ENCODE peak calls at places on chromosome 17, in eight cellular contexts. One of them, this sample, is unnamed.

GRCh38 chr17:45172541-45173286 is 11.0 kb downstream of the HEXIM2 start:
- DNase-seq in mammary epithelial cell: peak; percentile 96
- DNase-seq in effector memory CD4-positive, alpha-beta T cell: no peak
- DNase-seq in heart left ventricle: peak; percentile 77
- DNase-seq in OCI-LY7: peak; percentile 81
- DNase-seq in astrocyte: peak; percentile 66
- DNase-seq in psoas muscle: peak; percentile 88
- DNase-seq in fibroblast of lung: peak; percentile 85
- DNase-seq in this sample: peak; percentile 67

GRCh38 chr17:4497101-4497824 is 1.4 kb upstream of the SPNS2 start:
- DNase-seq in mammary epithelial cell: peak; percentile 42
- DNase-seq in effector memory CD4-positive, alpha-beta T cell: no peak
- DNase-seq in heart left ventricle: no peak
- DNase-seq in OCI-LY7: peak; percentile 69
- DNase-seq in astrocyte: peak; percentile 52
- DNase-seq in psoas muscle: peak; percentile 72
- DNase-seq in fibroblast of lung: peak; percentile 70
- DNase-seq in this sample: no peak

GRCh38 chr17:4632583-4632923 is 8.9 kb downstream of the ALOX15 start:
- DNase-seq in mammary epithelial cell: no peak
- DNase-seq in effector memory CD4-positive, alpha-beta T cell: no peak
- DNase-seq in heart left ventricle: no peak
- DNase-seq in OCI-LY7: no peak
- DNase-seq in astrocyte: no peak
- DNase-seq in psoas muscle: no peak
- DNase-seq in fibroblast of lung: no peak
- DNase-seq in this sample: no peak

GRCh38 chr17:59899099-59899498 is 6.2 kb downstream of the RPS6KB1 start:
- DNase-seq in mammary epithelial cell: no peak
- DNase-seq in effector memory CD4-positive, alpha-beta T cell: no peak
- DNase-seq in heart left ventricle: no peak
- DNase-seq in OCI-LY7: no peak
- DNase-seq in astrocyte: no peak
- DNase-seq in psoas muscle: no peak
- DNase-seq in fibroblast of lung: no peak
- DNase-seq in this sample: no peak

GRCh38 chr17:47850692-47851573 is at the start of gene SP6:
- DNase-seq in mammary epithelial cell: peak; percentile 92
- DNase-seq in effector memory CD4-positive, alpha-beta T cell: peak; percentile 47
- DNase-seq in heart left ventricle: peak; percentile 65
- DNase-seq in OCI-LY7: no peak
- DNase-seq in astrocyte: peak; percentile 42
- DNase-seq in psoas muscle: peak; percentile 77
- DNase-seq in fibroblast of lung: peak; percentile 65
- DNase-seq in this sample: peak; percentile 98

GRCh38 chr17:60224064-60224463 is 74.3 kb downstream of the CA4 start:
- DNase-seq in mammary epithelial cell: no peak
- DNase-seq in effector memory CD4-positive, alpha-beta T cell: no peak
- DNase-seq in heart left ventricle: no peak
- DNase-seq in OCI-LY7: no peak
- DNase-seq in astrocyte: no peak
- DNase-seq in psoas muscle: no peak
- DNase-seq in fibroblast of lung: no peak
- DNase-seq in this sample: peak; percentile 64

GRCh38 chr17:9890124-9890523 is 14.9 kb downstream of the RCVRN start:
- DNase-seq in mammary epithelial cell: no peak
- DNase-seq in effector memory CD4-positive, alpha-beta T cell: no peak
- DNase-seq in heart left ventricle: peak; percentile 38
- DNase-seq in OCI-LY7: peak; percentile 27
- DNase-seq in astrocyte: no peak
- DNase-seq in psoas muscle: no peak
- DNase-seq in fibroblast of lung: no peak
- DNase-seq in this sample: peak; percentile 4

GRCh38 chr17:27241346-27241946 is 52.5 kb upstream of the WSB1 start:
- DNase-seq in mammary epithelial cell: peak; percentile 90
- DNase-seq in effector memory CD4-positive, alpha-beta T cell: no peak
- DNase-seq in heart left ventricle: no peak
- DNase-seq in OCI-LY7: no peak
- DNase-seq in astrocyte: peak; percentile 45
- DNase-seq in psoas muscle: no peak
- DNase-seq in fibroblast of lung: peak; percentile 64
- DNase-seq in this sample: peak; percentile 94

GRCh38 chr17:32912218-32912897 is 15.6 kb upstream of the TMEM98 start:
- DNase-seq in mammary epithelial cell: no peak
- DNase-seq in effector memory CD4-positive, alpha-beta T cell: no peak
- DNase-seq in heart left ventricle: peak; percentile 49
- DNase-seq in OCI-LY7: no peak
- DNase-seq in astrocyte: peak; percentile 52
- DNase-seq in psoas muscle: no peak
- DNase-seq in fibroblast of lung: peak; percentile 62
- DNase-seq in this sample: peak; percentile 81

GRCh38 chr17:59829217-59830006 is 63.3 kb downstream of the TUBD1 start:
- DNase-seq in mammary epithelial cell: peak; percentile 99
- DNase-seq in effector memory CD4-positive, alpha-beta T cell: no peak
- DNase-seq in heart left ventricle: no peak
- DNase-seq in OCI-LY7: peak; percentile 94
- DNase-seq in astrocyte: peak; percentile 99
- DNase-seq in psoas muscle: no peak
- DNase-seq in fibroblast of lung: peak; percentile 100
- DNase-seq in this sample: peak; percentile 85

DNA sequence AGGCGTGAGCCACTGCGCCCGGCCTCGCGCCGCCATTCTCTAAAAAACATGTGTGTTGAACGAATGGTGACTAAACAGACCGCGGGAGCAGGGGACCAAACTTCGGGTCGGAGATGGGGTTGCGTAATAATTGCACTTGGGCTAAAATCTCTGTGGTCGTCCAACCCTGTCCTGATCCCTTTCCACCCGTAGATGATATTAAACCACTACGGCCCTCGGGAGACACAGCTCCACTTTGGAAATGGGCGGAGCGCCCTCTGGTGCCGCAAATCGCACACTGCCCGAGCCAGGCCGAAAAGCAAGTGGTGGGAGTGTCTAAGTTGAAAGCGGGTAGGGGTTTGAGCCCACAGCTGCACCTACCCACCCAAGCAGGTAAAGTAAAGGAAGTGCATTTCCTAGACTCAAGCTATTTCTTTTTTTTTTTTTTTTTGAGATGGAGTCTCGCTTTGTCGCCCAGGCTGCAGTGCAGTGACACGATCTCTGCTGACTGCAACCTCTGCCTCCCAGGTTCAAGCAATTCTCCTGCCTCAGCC is 17.0 kb downstream of the CAVIN1 start:
- DNase-seq in mammary epithelial cell: peak; percentile 26
- DNase-seq in effector memory CD4-positive, alpha-beta T cell: peak; percentile 66
- DNase-seq in heart left ventricle: peak; percentile 83
- DNase-seq in OCI-LY7: peak; percentile 79
- DNase-seq in astrocyte: peak; percentile 40
- DNase-seq in psoas muscle: peak; percentile 92
- DNase-seq in fibroblast of lung: peak; percentile 56
- DNase-seq in this sample: peak; percentile 79
- H3K4me1 ChIP-seq in mammary epithelial cell: peaks cover 50% of the 10 kb centered on the region
- H3K4me1 ChIP-seq in effector memory CD4-positive, alpha-beta T cell: no peaks in the 10 kb centered on the region
- H3K4me1 ChIP-seq in heart left ventricle: peaks cover 66% of the 10 kb centered on the region
- H3K4me1 ChIP-seq in OCI-LY7: peaks cover 15% of the 10 kb centered on the region
- H3K4me1 ChIP-seq in astrocyte: peaks cover 48% of the 10 kb centered on the region
- H3K4me1 ChIP-seq in psoas muscle: peaks cover 56% of the 10 kb centered on the region
- H3K4me1 ChIP-seq in fibroblast of lung: peaks cover 52% of the 10 kb centered on the region
- H3K4me1 ChIP-seq in this sample: peaks cover 19% of the 10 kb centered on the region

DNA sequence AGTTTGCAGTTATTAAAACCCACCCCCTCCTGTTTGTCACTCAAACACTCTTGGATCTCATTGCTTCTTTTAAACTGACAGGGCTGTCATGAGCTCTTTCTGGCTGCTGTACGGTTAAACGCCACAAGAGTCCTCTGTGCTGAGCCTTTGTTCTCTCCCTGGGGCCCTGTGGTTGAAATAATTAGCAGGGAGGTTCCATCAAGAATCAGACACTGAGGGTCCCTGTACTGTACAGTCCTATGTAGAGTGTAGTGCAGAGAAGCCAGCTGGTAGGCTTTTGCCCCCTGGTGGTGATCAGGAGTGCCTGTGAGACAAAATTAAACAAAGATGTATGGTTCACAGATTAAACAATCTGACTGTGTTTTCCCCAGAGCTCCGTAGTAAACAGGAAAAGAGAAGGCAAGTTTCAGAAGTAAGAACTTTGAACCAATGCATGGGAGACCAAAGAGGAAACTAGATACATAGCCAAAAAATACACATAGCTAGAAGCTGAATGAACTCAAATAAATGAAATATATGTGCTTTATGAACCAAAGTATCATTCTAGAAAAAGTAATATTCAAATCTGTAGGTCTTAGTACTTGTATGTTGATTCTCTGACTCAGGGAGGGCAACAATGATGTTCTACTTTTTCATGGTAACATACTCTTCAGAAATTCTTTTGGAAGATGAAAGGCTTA is 1.4 kb upstream of the SSH2 start:
- DNase-seq in mammary epithelial cell: peak; percentile 62
- DNase-seq in effector memory CD4-positive, alpha-beta T cell: peak; percentile 44
- DNase-seq in heart left ventricle: peak; percentile 65
- DNase-seq in OCI-LY7: peak; percentile 99
- DNase-seq in astrocyte: peak; percentile 56
- DNase-seq in psoas muscle: peak; percentile 64
- DNase-seq in fibroblast of lung: peak; percentile 71
- DNase-seq in this sample: peak; percentile 78
- H3K4me3 ChIP-seq in mammary epithelial cell: peak overlapping the region; percentile 82
- H3K4me3 ChIP-seq in effector memory CD4-positive, alpha-beta T cell: peak overlapping the region; percentile 99
- H3K4me3 ChIP-seq in heart left ventricle: peak overlapping the region; percentile 81
- H3K4me3 ChIP-seq in OCI-LY7: peak overlapping the region; percentile 84
- H3K4me3 ChIP-seq in astrocyte: no peak overlapping the region
- H3K4me3 ChIP-seq in psoas muscle: peak overlapping the region; percentile 75
- H3K4me3 ChIP-seq in fibroblast of lung: peak overlapping the region; percentile 91
- H3K4me3 ChIP-seq in this sample: peak overlapping the region; percentile 91

DNA sequence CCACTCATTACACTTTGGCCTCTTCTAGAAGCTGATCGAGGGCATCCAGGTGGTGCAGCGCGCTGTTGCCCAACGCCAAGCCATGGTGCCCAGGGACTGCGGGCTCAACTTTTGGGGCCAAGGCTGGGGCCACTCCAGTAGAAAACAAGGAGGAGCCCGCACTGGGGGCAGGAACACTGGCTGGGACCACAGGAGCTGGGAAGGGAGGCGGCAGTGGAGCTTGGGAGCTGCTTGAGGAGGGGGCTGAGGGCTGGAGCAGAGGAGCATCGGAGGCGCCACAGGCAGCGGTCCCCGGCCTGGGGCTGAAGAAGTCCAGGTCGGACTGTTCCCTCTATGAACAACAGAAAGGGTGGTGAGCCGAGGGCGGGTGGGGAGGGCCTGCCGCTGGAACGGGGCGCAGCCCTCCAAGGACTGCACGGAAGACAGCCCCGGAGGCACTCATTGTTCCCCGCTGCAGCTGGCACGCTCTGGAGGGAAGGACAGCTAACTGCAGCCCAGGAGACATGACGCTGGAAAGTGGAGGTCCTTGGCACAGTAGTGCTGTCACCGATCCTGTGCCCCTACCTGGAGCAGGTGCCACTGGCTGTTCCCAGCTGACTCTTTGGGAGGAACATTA is 21.5 kb downstream of the GGA3 start:
- DNase-seq in mammary epithelial cell: no peak
- DNase-seq in effector memory CD4-positive, alpha-beta T cell: no peak
- DNase-seq in heart left ventricle: no peak
- DNase-seq in OCI-LY7: no peak
- DNase-seq in astrocyte: no peak
- DNase-seq in psoas muscle: no peak
- DNase-seq in fibroblast of lung: no peak
- DNase-seq in this sample: no peak
- H3K36me3 ChIP-seq in mammary epithelial cell: peaks cover 25% of the 10 kb centered on the region
- H3K36me3 ChIP-seq in effector memory CD4-positive, alpha-beta T cell: peaks cover 81% of the 10 kb centered on the region
- H3K36me3 ChIP-seq in heart left ventricle: peaks cover 60% of the 10 kb centered on the region
- H3K36me3 ChIP-seq in OCI-LY7: peaks cover 96% of the 10 kb centered on the region
- H3K36me3 ChIP-seq in astrocyte: peaks cover 41% of the 10 kb centered on the region
- H3K36me3 ChIP-seq in psoas muscle: peaks cover 100% of the 10 kb centered on the region
- H3K36me3 ChIP-seq in fibroblast of lung: peaks cover 45% of the 10 kb centered on the region
- H3K36me3 ChIP-seq in this sample: peaks cover 8% of the 10 kb centered on the region

DNA sequence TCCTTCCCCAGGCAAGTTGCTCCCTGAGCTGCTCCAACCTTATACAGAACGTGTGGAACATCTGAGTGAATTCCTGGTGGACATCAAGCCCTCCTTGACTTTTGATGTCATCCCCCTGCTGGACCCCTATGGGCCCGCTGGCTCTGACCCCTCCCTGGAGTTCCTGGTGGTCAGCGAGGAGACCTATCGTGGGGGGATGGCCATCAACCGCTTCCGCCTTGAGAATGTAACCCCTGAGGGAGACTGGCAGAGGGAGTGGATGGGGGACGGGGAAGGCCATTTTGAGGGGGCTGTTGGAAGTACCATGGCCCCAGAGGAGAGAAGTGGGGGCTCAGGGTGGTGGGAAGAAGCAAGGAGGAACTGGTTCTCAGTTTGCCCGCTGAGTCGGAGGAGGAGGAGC is 2.0 kb downstream of the COASY start:
- DNase-seq in mammary epithelial cell: no peak
- DNase-seq in effector memory CD4-positive, alpha-beta T cell: no peak
- DNase-seq in heart left ventricle: no peak
- DNase-seq in OCI-LY7: no peak
- DNase-seq in astrocyte: no peak
- DNase-seq in psoas muscle: no peak
- DNase-seq in fibroblast of lung: no peak
- DNase-seq in this sample: no peak
- H3K4me1 ChIP-seq in mammary epithelial cell: peaks cover 28% of the 10 kb centered on the region
- H3K4me1 ChIP-seq in effector memory CD4-positive, alpha-beta T cell: peaks cover 32% of the 10 kb centered on the region
- H3K4me1 ChIP-seq in heart left ventricle: peaks cover 47% of the 10 kb centered on the region
- H3K4me1 ChIP-seq in OCI-LY7: peaks cover 43% of the 10 kb centered on the region
- H3K4me1 ChIP-seq in astrocyte: peaks cover 32% of the 10 kb centered on the region
- H3K4me1 ChIP-seq in psoas muscle: peaks cover 29% of the 10 kb centered on the region
- H3K4me1 ChIP-seq in fibroblast of lung: peaks cover 16% of the 10 kb centered on the region
- H3K4me1 ChIP-seq in this sample: peaks cover 13% of the 10 kb centered on the region

DNA sequence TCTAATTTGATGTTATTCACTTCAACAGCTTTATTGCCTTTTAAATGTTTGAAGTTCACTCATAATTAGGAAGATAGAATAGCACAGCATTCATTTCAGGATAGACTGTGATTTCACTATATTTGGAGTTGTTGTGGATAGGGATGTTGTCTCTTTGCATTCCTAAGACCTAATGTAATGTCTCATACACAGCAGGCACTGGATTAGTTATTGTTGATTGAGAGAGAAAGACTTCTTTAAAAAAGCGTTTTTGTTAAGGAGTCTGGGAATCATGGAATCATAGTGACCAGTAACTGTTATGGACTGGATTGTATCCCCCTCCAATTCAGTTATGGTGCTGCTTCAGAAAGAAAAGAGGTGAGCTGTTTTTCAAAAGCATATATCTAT is 122.0 kb downstream of the USP22 start:
- DNase-seq in mammary epithelial cell: no peak
- DNase-seq in effector memory CD4-positive, alpha-beta T cell: no peak
- DNase-seq in heart left ventricle: no peak
- DNase-seq in OCI-LY7: no peak
- DNase-seq in astrocyte: peak; percentile 69
- DNase-seq in psoas muscle: no peak
- DNase-seq in fibroblast of lung: peak; percentile 75
- DNase-seq in this sample: no peak
- H3K4me3 ChIP-seq in mammary epithelial cell: no peak overlapping the region
- H3K4me3 ChIP-seq in effector memory CD4-positive, alpha-beta T cell: no peak overlapping the region
- H3K4me3 ChIP-seq in heart left ventricle: no peak overlapping the region
- H3K4me3 ChIP-seq in OCI-LY7: no peak overlapping the region
- H3K4me3 ChIP-seq in astrocyte: peak overlapping the region; percentile 27
- H3K4me3 ChIP-seq in psoas muscle: no peak overlapping the region
- H3K4me3 ChIP-seq in fibroblast of lung: no peak overlapping the region
- H3K4me3 ChIP-seq in this sample: no peak overlapping the region

GRCh38 chr17:77487677-77488530 is 347.1 kb downstream of the SEC14L1 start:
- DNase-seq in mammary epithelial cell: no peak
- DNase-seq in effector memory CD4-positive, alpha-beta T cell: no peak
- DNase-seq in heart left ventricle: peak; percentile 25
- DNase-seq in OCI-LY7: no peak
- DNase-seq in astrocyte: no peak
- DNase-seq in psoas muscle: peak; percentile 44
- DNase-seq in fibroblast of lung: no peak
- DNase-seq in this sample: no peak
- H3K36me3 ChIP-seq in mammary epithelial cell: peaks cover 25% of the 10 kb centered on the region
- H3K36me3 ChIP-seq in effector memory CD4-positive, alpha-beta T cell: peaks cover 91% of the 10 kb centered on the region
- H3K36me3 ChIP-seq in heart left ventricle: peaks cover 10% of the 10 kb centered on the region
- H3K36me3 ChIP-seq in OCI-LY7: peaks cover 100% of the 10 kb centered on the region
- H3K36me3 ChIP-seq in astrocyte: peaks cover 7% of the 10 kb centered on the region
- H3K36me3 ChIP-seq in psoas muscle: peaks cover 62% of the 10 kb centered on the region
- H3K36me3 ChIP-seq in fibroblast of lung: peaks cover 53% of the 10 kb centered on the region
- H3K36me3 ChIP-seq in this sample: peaks cover 10% of the 10 kb centered on the region